ENCODE peak calls at places on chromosome 12, in nine cellular contexts. K is HL-60; L is NT2/D1; F is CD8-positive, alpha-beta T cell; W is AG09309; Z is Karpas-422; N is GM23248; U is ovary; M is PC-9. P is an unnamed sample.

GRCh38 chr12:55728932-55729591 is at the start of gene CD63:
- DNase-seq in K (peak), L (no peak), F (no peak), W (no peak), Z (peak), N (peak), U (peak), M (peak), P (no peak)

GRCh38 chr12:6460751-6461371 is 9.0 kb downstream of the TAPBPL start:
- DNase-seq in K (no peak), L (no peak), F (no peak), W (no peak), Z (peak), N (no peak), U (no peak), M (no peak), P (no peak)

GRCh38 chr12:367972-368371 is 21.1 kb downstream of the KDM5A start:
- DNase-seq in K (no peak), L (no peak), F (no peak), W (no peak), Z (no peak), N (no peak), U (no peak), M (no peak), P (no peak)

GRCh38 chr12:1922075-1922709 is 3.7 kb upstream of the CACNA2D4 start:
- DNase-seq in K (no peak), L (no peak), F (no peak), W (no peak), Z (no peak), N (no peak), U (no peak), M (no peak), P (no peak)

GRCh38 chr12:9344540-9344939 is 136.3 kb upstream of the PZP start:
- DNase-seq in K (no peak), L (no peak), F (no peak), W (peak), Z (no peak), N (peak), U (no peak), M (no peak), P (no peak)

GRCh38 chr12:85834378-85834777 is 1.8 kb downstream of the RASSF9 start:
- DNase-seq in K (no peak), L (no peak), F (no peak), W (no peak), Z (no peak), N (peak), U (no peak), M (no peak), P (no peak)

GRCh38 chr12:107200394-107200793 is 107.0 kb upstream of the CRY1 start:
- DNase-seq in K (no peak), L (no peak), F (no peak), W (no peak), Z (no peak), N (peak), U (no peak), M (peak), P (peak)

GRCh38 chr12:75478395-75478794 is 2.2 kb upstream of the GLIPR1 start:
- DNase-seq in K (peak), L (no peak), F (no peak), W (no peak), Z (peak), N (peak), U (no peak), M (no peak), P (no peak)

GRCh38 chr12:76781321-76781720 is 17.4 kb downstream of the ZDHHC17 start:
- DNase-seq in K (no peak), L (no peak), F (no peak), W (no peak), Z (no peak), N (no peak), U (no peak), M (no peak), P (no peak)

GRCh38 chr12:57640156-57641042 is 7.4 kb upstream of the B4GALNT1 start:
- DNase-seq in K (no peak), L (no peak), F (no peak), W (no peak), Z (no peak), N (no peak), U (no peak), M (no peak), P (no peak)

GRCh38 chr12:32921397-32921796 is 24.8 kb upstream of the PKP2 start:
- DNase-seq in K (no peak), L (no peak), F (no peak), W (no peak), Z (no peak), N (peak), U (no peak), M (no peak), P (no peak)

GRCh38 chr12:68367903-68368302 is 35.7 kb upstream of the MDM1 start:
- DNase-seq in K (no peak), L (no peak), F (no peak), W (no peak), Z (no peak), N (peak), U (no peak), M (no peak), P (no peak)

GRCh38 chr12:20404576-20405346 is 36.4 kb downstream of the PDE3A start:
- DNase-seq in K (peak), L (no peak), F (no peak), W (no peak), Z (peak), N (no peak), U (peak), M (no peak), P (peak)

GRCh38 chr12:113435367-113435766 is 13.2 kb downstream of the SDSL start:
- DNase-seq in K (no peak), L (no peak), F (no peak), W (no peak), Z (no peak), N (no peak), U (no peak), M (no peak), P (no peak)

GRCh38 chr12:72275551-72275950 is 3.4 kb downstream of the TRHDE start:
- DNase-seq in K (no peak), L (no peak), F (no peak), W (no peak), Z (no peak), N (no peak), U (no peak), M (no peak), P (no peak)

GRCh38 chr12:81332054-81332453 is 254.2 kb downstream of the ACSS3 start:
- DNase-seq in K (no peak), L (no peak), F (no peak), W (no peak), Z (peak), N (no peak), U (no peak), M (no peak), P (no peak)

GRCh38 chr12:95591731-95592130 is 40.5 kb upstream of the USP44 start:
- DNase-seq in K (no peak), L (no peak), F (no peak), W (no peak), Z (peak), N (peak), U (no peak), M (no peak), P (no peak)

GRCh38 chr12:4217091-4217490 is 56.5 kb upstream of the CCND2 start:
- DNase-seq in K (peak), L (no peak), F (no peak), W (no peak), Z (no peak), N (no peak), U (no peak), M (no peak), P (no peak)

GRCh38 chr12:4215862-4216541 is 57.6 kb upstream of the CCND2 start:
- DNase-seq in K (no peak), L (no peak), F (no peak), W (no peak), Z (no peak), N (no peak), U (no peak), M (no peak), P (no peak)

GRCh38 chr12:4216542-4216927 is 57.0 kb upstream of the CCND2 start:
- DNase-seq in K (no peak), L (no peak), F (no peak), W (no peak), Z (no peak), N (no peak), U (no peak), M (no peak), P (no peak)

GRCh38 chr12:4212845-4213244 is 60.7 kb upstream of the CCND2 start:
- DNase-seq in K (no peak), L (no peak), F (no peak), W (no peak), Z (no peak), N (no peak), U (no peak), M (no peak), P (no peak)

GRCh38 chr12:4214912-4215861 is 58.4 kb upstream of the CCND2 start:
- DNase-seq in K (peak), L (no peak), F (no peak), W (no peak), Z (peak), N (no peak), U (peak), M (no peak), P (no peak)
- H3K4me3 ChIP-seq in K (no peak), L (no peak), F (no peak), W (no peak), Z (peak), N (no peak), U (no peak), M (no peak), P (no peak)

GRCh38 chr12:5040368-5040767 is 3.3 kb upstream of the KCNA5 start:
- DNase-seq in K (no peak), L (no peak), F (no peak), W (no peak), Z (no peak), N (no peak), U (no peak), M (no peak), P (no peak)

GRCh38 chr12:5047094-5047493 is 3.4 kb downstream of the KCNA5 start:
- DNase-seq in K (no peak), L (no peak), F (no peak), W (no peak), Z (no peak), N (peak), U (no peak), M (no peak), P (no peak)

GRCh38 chr12:5043589-5044419 is at the start of gene KCNA5:
- DNase-seq in K (no peak), L (no peak), F (no peak), W (no peak), Z (no peak), N (no peak), U (no peak), M (no peak), P (no peak)

GRCh38 chr12:5047729-5048128 is 4.0 kb downstream of the KCNA5 start:
- DNase-seq in K (no peak), L (no peak), F (no peak), W (no peak), Z (no peak), N (no peak), U (no peak), M (no peak), P (no peak)

GRCh38 chr12:5044420-5045295 is 979 bp downstream of the KCNA5 start:
- DNase-seq in K (no peak), L (no peak), F (no peak), W (no peak), Z (no peak), N (no peak), U (no peak), M (no peak), P (no peak)
- H3K4me3 ChIP-seq in K (no peak), L (peak), F (no peak), W (no peak), Z (no peak), N (no peak), U (no peak), M (no peak), P (no peak)

DNA sequence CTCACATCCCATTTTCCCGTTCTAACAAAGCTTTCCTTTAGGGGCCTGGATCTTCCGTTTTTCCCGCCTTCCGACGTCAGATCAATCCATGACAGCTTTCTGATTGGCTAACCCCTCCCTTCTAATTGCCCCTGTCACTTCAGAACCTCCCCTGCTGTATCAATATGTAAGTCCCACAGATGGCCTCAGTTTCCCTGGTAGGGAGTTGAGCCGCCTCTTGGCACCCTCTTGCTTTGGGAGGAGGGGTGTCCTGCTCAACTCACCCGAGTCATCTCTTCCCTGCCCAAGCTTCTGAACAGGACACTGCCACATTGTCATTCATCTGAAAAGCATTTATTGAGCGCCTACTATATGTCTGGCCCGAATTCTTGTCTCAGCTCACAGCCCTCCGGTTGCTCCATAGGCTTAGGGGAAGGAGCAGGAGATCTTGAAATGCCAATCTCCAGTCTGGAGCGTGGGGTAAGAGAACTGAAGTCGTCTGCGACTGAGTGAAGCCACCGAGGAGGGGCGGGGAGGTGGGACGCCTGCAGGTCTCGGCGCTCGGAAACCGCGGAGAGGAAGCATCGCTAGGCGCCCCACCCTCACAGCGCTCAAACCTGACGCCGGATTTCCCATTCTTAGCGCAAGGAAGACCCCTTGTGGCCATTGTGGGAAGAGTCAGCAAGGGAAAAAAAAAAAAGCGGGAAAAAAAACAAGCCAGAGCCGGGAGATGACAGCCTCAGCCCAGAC is 28.0 kb upstream of the SMUG1 start:
- DNase-seq in K (peak), L (peak), F (peak), W (no peak), Z (peak), N (peak), U (peak), M (peak), P (peak)
- H3K4me3 ChIP-seq in K (peak), L (no peak), F (peak), W (peak), Z (peak), N (peak), U (peak), M (peak), P (peak)

GRCh38 chr12:89339531-89339930 is 12.8 kb downstream of the DUSP6 start:
- DNase-seq in K (no peak), L (no peak), F (no peak), W (no peak), Z (no peak), N (no peak), U (no peak), M (no peak), P (no peak)
- H3K4me3 ChIP-seq in K (no peak), L (no peak), F (no peak), W (no peak), Z (no peak), N (no peak), U (no peak), M (no peak), P (no peak)

GRCh38 chr12:120141336-120141735 is 24.8 kb upstream of the RAB35 start:
- DNase-seq in K (no peak), L (no peak), F (no peak), W (no peak), Z (no peak), N (no peak), U (no peak), M (no peak), P (no peak)
- H3K4me3 ChIP-seq in K (no peak), L (no peak), F (no peak), W (no peak), Z (no peak), N (no peak), U (no peak), M (no peak), P (no peak)

GRCh38 chr12:116454950-116455447 is 104.2 kb upstream of the MAP1LC3B2 start:
- DNase-seq in K (no peak), L (no peak), F (no peak), W (peak), Z (peak), N (peak), U (no peak), M (peak), P (peak)

GRCh38 chr12:116456683-116457082 is 102.5 kb upstream of the MAP1LC3B2 start:
- DNase-seq in K (no peak), L (no peak), F (no peak), W (no peak), Z (no peak), N (peak), U (peak), M (peak), P (no peak)

GRCh38 chr12:116454076-116454475 is 105.1 kb upstream of the MAP1LC3B2 start:
- DNase-seq in K (no peak), L (no peak), F (no peak), W (no peak), Z (peak), N (no peak), U (no peak), M (no peak), P (no peak)

GRCh38 chr12:116456307-116456641 is 102.9 kb upstream of the MAP1LC3B2 start:
- DNase-seq in K (no peak), L (no peak), F (no peak), W (no peak), Z (peak), N (peak), U (no peak), M (no peak), P (no peak)

GRCh38 chr12:116455540-116456306 is 103.5 kb upstream of the MAP1LC3B2 start:
- DNase-seq in K (no peak), L (no peak), F (no peak), W (peak), Z (peak), N (peak), U (peak), M (peak), P (peak)
- H3K4me3 ChIP-seq in K (no peak), L (no peak), F (no peak), W (no peak), Z (no peak), N (peak), U (no peak), M (no peak), P (no peak)

GRCh38 chr12:45668641-45669040 is 60.9 kb upstream of the ARID2 start:
- DNase-seq in K (no peak), L (no peak), F (no peak), W (no peak), Z (no peak), N (no peak), U (no peak), M (no peak), P (no peak)
- H3K4me3 ChIP-seq in K (no peak), L (no peak), F (peak), W (no peak), Z (no peak), N (no peak), U (no peak), M (no peak), P (no peak)

GRCh38 chr12:105721051-105721825 is 390.7 kb downstream of the C12orf75 start:
- DNase-seq in K (no peak), L (peak), F (no peak), W (no peak), Z (no peak), N (peak), U (no peak), M (no peak), P (peak)
- H3K4me3 ChIP-seq in K (no peak), L (no peak), F (no peak), W (no peak), Z (no peak), N (no peak), U (no peak), M (no peak), P (no peak)

GRCh38 chr12:51814311-51815088 is 34.0 kb downstream of the FIGNL2 start:
- DNase-seq in K (peak), L (peak), F (peak), W (peak), Z (no peak), N (peak), U (peak), M (peak), P (no peak)
- H3K4me3 ChIP-seq in K (no peak), L (peak), F (peak), W (peak), Z (no peak), N (peak), U (peak), M (no peak), P (peak)

GRCh38 chr12:90842477-90842876 is 112.5 kb downstream of the CCER1 start:
- DNase-seq in K (no peak), L (peak), F (no peak), W (no peak), Z (no peak), N (no peak), U (no peak), M (no peak), P (no peak)
- H3K4me3 ChIP-seq in K (no peak), L (no peak), F (no peak), W (no peak), Z (no peak), N (no peak), U (no peak), M (no peak), P (no peak)